ENCODE peak calls at places on chromosomes 5 and 9, in six cellular contexts. E is uterus, A is neuronal stem cell, K is T-helper 1 cell, C is BE2C, W is M059J. H is an unnamed sample.

GRCh38 chr9:137113385-137114159 is 961 bp downstream of the DPP7 start:
- DNase-seq in E (no peak), A (no peak), K (peak), C (no peak), W (no peak), H (no peak)

GRCh38 chr5:175822225-175822624 is 49.2 kb upstream of the CPLX2 start:
- DNase-seq in E (no peak), A (no peak), K (no peak), C (no peak), W (peak), H (no peak)

GRCh38 chr5:107487056-107487461 is 183.7 kb downstream of the EFNA5 start:
- DNase-seq in E (no peak), A (no peak), K (no peak), C (no peak), W (peak), H (no peak)

GRCh38 chr9:26975728-26976707 is 19.8 kb downstream of the IFT74 start:
- DNase-seq in E (peak), A (peak), K (no peak), C (peak), W (peak), H (peak)

GRCh38 chr5:111063709-111064322 is 7.7 kb upstream of the TSLP start:
- DNase-seq in E (no peak), A (no peak), K (no peak), C (no peak), W (peak), H (peak)

GRCh38 chr5:156584856-156585255 is 257.9 kb downstream of the SGCD start:
- DNase-seq in E (no peak), A (no peak), K (no peak), C (no peak), W (no peak), H (no peak)

GRCh38 chr9:81906656-81907055 is 21.6 kb upstream of the SPATA31D4 start:
- DNase-seq in E (no peak), A (no peak), K (no peak), C (no peak), W (peak), H (peak)

GRCh38 chr5:137825165-137825564 is 42.5 kb upstream of the MYOT start:
- DNase-seq in E (no peak), A (no peak), K (no peak), C (no peak), W (peak), H (no peak)

GRCh38 chr5:168852329-168852728 is 273.2 kb upstream of the PANK3 start:
- DNase-seq in E (no peak), A (no peak), K (no peak), C (no peak), W (no peak), H (no peak)

GRCh38 chr5:172189693-172190296 is 1.8 kb upstream of the STK10 start:
- DNase-seq in E (no peak), A (no peak), K (no peak), C (no peak), W (no peak), H (no peak)

GRCh38 chr5:150595466-150596031 is 44.9 kb upstream of the SYNPO start:
- DNase-seq in E (no peak), A (no peak), K (no peak), C (no peak), W (no peak), H (no peak)

GRCh38 chr5:10471672-10472071 is 30.0 kb downstream of the ROPN1L start:
- DNase-seq in E (no peak), A (no peak), K (no peak), C (no peak), W (no peak), H (no peak)

GRCh38 chr9:33932078-33932807 is 115.3 kb downstream of the UBE2R2 start:
- DNase-seq in E (no peak), A (no peak), K (no peak), C (no peak), W (no peak), H (no peak)

GRCh38 chr9:29211003-29211584 is 1637.8 kb upstream of the C9orf72 start:
- DNase-seq in E (no peak), A (no peak), K (no peak), C (no peak), W (no peak), H (no peak)

GRCh38 chr5:56055287-56055686 is 60.5 kb upstream of the IL6ST start:
- DNase-seq in E (no peak), A (no peak), K (no peak), C (no peak), W (peak), H (no peak)

GRCh38 chr9:76620586-76620985 is 143.7 kb upstream of the PCA3 start:
- DNase-seq in E (no peak), A (no peak), K (no peak), C (no peak), W (no peak), H (no peak)

GRCh38 chr5:135211791-135212190 is 177.8 kb upstream of the PITX1 start:
- DNase-seq in E (no peak), A (no peak), K (no peak), C (no peak), W (no peak), H (no peak)

GRCh38 chr5:96243203-96243602 is 189.8 kb downstream of the PCSK1 start:
- DNase-seq in E (no peak), A (no peak), K (no peak), C (no peak), W (peak), H (no peak)

GRCh38 chr5:127338501-127338900 is 47.9 kb downstream of the MEGF10 start:
- DNase-seq in E (no peak), A (no peak), K (no peak), C (no peak), W (no peak), H (no peak)

GRCh38 chr5:170327802-170328201 is 30.2 kb upstream of the LCP2 start:
- DNase-seq in E (no peak), A (no peak), K (no peak), C (no peak), W (no peak), H (no peak)

GRCh38 chr5:57817924-57818323 is 335.3 kb upstream of the ACTBL2 start:
- DNase-seq in E (no peak), A (no peak), K (no peak), C (no peak), W (peak), H (no peak)

GRCh38 chr5:54087436-54087835 is 222.9 kb downstream of the ARL15 start:
- DNase-seq in E (no peak), A (no peak), K (no peak), C (no peak), W (peak), H (peak)

GRCh38 chr9:115058684-115059315 is 59.2 kb downstream of the TNC start:
- DNase-seq in E (no peak), A (no peak), K (no peak), C (no peak), W (peak), H (peak)

H was measured in mammary epithelial cell.